ENCODE peak calls at places on chromosome 13, in six cellular contexts. One of them, this sample, is unnamed.

GRCh38 chr13:43473437-43473836 is 313.3 kb downstream of the ENOX1 start:
- DNase-seq in hypothalamus: no peak
- DNase-seq in HS-5: no peak
- DNase-seq in WERI-Rb-1: no peak
- DNase-seq in EH: no peak
- DNase-seq in left lobe of liver: no peak
- DNase-seq in this sample: no peak

GRCh38 chr13:76663941-76664340 is 222.3 kb downstream of the KCTD12 start:
- DNase-seq in hypothalamus: no peak
- DNase-seq in HS-5: no peak
- DNase-seq in WERI-Rb-1: no peak
- DNase-seq in EH: no peak
- DNase-seq in left lobe of liver: no peak
- DNase-seq in this sample: no peak

GRCh38 chr13:111516712-111517640 is 196.5 kb downstream of the TEX29 start:
- DNase-seq in hypothalamus: no peak
- DNase-seq in HS-5: no peak
- DNase-seq in WERI-Rb-1: peak; percentile 8
- DNase-seq in EH: no peak
- DNase-seq in left lobe of liver: no peak
- DNase-seq in this sample: no peak

GRCh38 chr13:62168891-62169290 is 753.2 kb upstream of the PCDH20 start:
- DNase-seq in hypothalamus: no peak
- DNase-seq in HS-5: no peak
- DNase-seq in WERI-Rb-1: no peak
- DNase-seq in EH: no peak
- DNase-seq in left lobe of liver: no peak
- DNase-seq in this sample: no peak

GRCh38 chr13:97719759-97720158 is 233.7 kb upstream of the IPO5 start:
- DNase-seq in hypothalamus: no peak
- DNase-seq in HS-5: no peak
- DNase-seq in WERI-Rb-1: no peak
- DNase-seq in EH: no peak
- DNase-seq in left lobe of liver: no peak
- DNase-seq in this sample: peak; percentile 12

GRCh38 chr13:38348890-38349289 is 761 bp upstream of the UFM1 start:
- DNase-seq in hypothalamus: no peak
- DNase-seq in HS-5: no peak
- DNase-seq in WERI-Rb-1: no peak
- DNase-seq in EH: peak; percentile 28
- DNase-seq in left lobe of liver: no peak
- DNase-seq in this sample: peak; percentile 60

GRCh38 chr13:35857769-35858168 is 273.4 kb downstream of the DCLK1 start:
- DNase-seq in hypothalamus: no peak
- DNase-seq in HS-5: no peak
- DNase-seq in WERI-Rb-1: no peak
- DNase-seq in EH: peak; percentile 69
- DNase-seq in left lobe of liver: no peak
- DNase-seq in this sample: no peak

GRCh38 chr13:89862691-89863036 is 1484.8 kb upstream of the MIR17HG start:
- DNase-seq in hypothalamus: no peak
- DNase-seq in HS-5: no peak
- DNase-seq in WERI-Rb-1: no peak
- DNase-seq in EH: no peak
- DNase-seq in left lobe of liver: no peak
- DNase-seq in this sample: no peak

GRCh38 chr13:111855786-111856185 is 211.2 kb upstream of the SOX1 start:
- DNase-seq in hypothalamus: no peak
- DNase-seq in HS-5: no peak
- DNase-seq in WERI-Rb-1: no peak
- DNase-seq in EH: no peak
- DNase-seq in left lobe of liver: no peak
- DNase-seq in this sample: no peak

GRCh38 chr13:23558675-23559536 is 11.3 kb upstream of the TNFRSF19 start:
- DNase-seq in hypothalamus: no peak
- DNase-seq in HS-5: no peak
- DNase-seq in WERI-Rb-1: no peak
- DNase-seq in EH: peak; percentile 87
- DNase-seq in left lobe of liver: no peak
- DNase-seq in this sample: peak; percentile 81

GRCh38 chr13:27524981-27525975 is 74.9 kb upstream of the MTIF3 start:
- DNase-seq in hypothalamus: no peak
- DNase-seq in HS-5: no peak
- DNase-seq in WERI-Rb-1: peak; percentile 71
- DNase-seq in EH: no peak
- DNase-seq in left lobe of liver: no peak
- DNase-seq in this sample: no peak

GRCh38 chr13:73607489-73608156 is 526.6 kb downstream of the KLF12 start:
- DNase-seq in hypothalamus: no peak
- DNase-seq in HS-5: no peak
- DNase-seq in WERI-Rb-1: no peak
- DNase-seq in EH: no peak
- DNase-seq in left lobe of liver: no peak
- DNase-seq in this sample: peak; percentile 36

GRCh38 chr13:67139551-67139950 is 90.6 kb downstream of the PCDH9 start:
- DNase-seq in hypothalamus: no peak
- DNase-seq in HS-5: no peak
- DNase-seq in WERI-Rb-1: no peak
- DNase-seq in EH: no peak
- DNase-seq in left lobe of liver: no peak
- DNase-seq in this sample: no peak

GRCh38 chr13:33073338-33073737 is 57.1 kb downstream of the KL start:
- DNase-seq in hypothalamus: no peak
- DNase-seq in HS-5: no peak
- DNase-seq in WERI-Rb-1: no peak
- DNase-seq in EH: no peak
- DNase-seq in left lobe of liver: no peak
- DNase-seq in this sample: no peak

GRCh38 chr13:99356216-99357089 is 49.3 kb upstream of the GPR183 start:
- DNase-seq in hypothalamus: no peak
- DNase-seq in HS-5: no peak
- DNase-seq in WERI-Rb-1: no peak
- DNase-seq in EH: peak; percentile 54
- DNase-seq in left lobe of liver: no peak
- DNase-seq in this sample: peak; percentile 97

GRCh38 chr13:113620036-113620435 is 35.5 kb downstream of the TFDP1 start:
- DNase-seq in hypothalamus: no peak
- DNase-seq in HS-5: no peak
- DNase-seq in WERI-Rb-1: peak; percentile 59
- DNase-seq in EH: no peak
- DNase-seq in left lobe of liver: no peak
- DNase-seq in this sample: no peak

GRCh38 chr13:112241288-112241687 is 134.9 kb upstream of the SPACA7 start:
- DNase-seq in hypothalamus: no peak
- DNase-seq in HS-5: no peak
- DNase-seq in WERI-Rb-1: peak; percentile 4
- DNase-seq in EH: no peak
- DNase-seq in left lobe of liver: no peak
- DNase-seq in this sample: no peak

GRCh38 chr13:85261757-85262346 is 537.4 kb downstream of the SLITRK6 start:
- DNase-seq in hypothalamus: no peak
- DNase-seq in HS-5: no peak
- DNase-seq in WERI-Rb-1: no peak
- DNase-seq in EH: no peak
- DNase-seq in left lobe of liver: no peak
- DNase-seq in this sample: peak; percentile 33

GRCh38 chr13:106153876-106154275 is 381.6 kb downstream of the EFNB2 start:
- DNase-seq in hypothalamus: no peak
- DNase-seq in HS-5: no peak
- DNase-seq in WERI-Rb-1: no peak
- DNase-seq in EH: no peak
- DNase-seq in left lobe of liver: no peak
- DNase-seq in this sample: no peak

GRCh38 chr13:80684525-80685017 is 343.6 kb upstream of the SPRY2 start:
- DNase-seq in hypothalamus: no peak
- DNase-seq in HS-5: no peak
- DNase-seq in WERI-Rb-1: no peak
- DNase-seq in EH: no peak
- DNase-seq in left lobe of liver: no peak
- DNase-seq in this sample: no peak

GRCh38 chr13:46743191-46743590 is 53.8 kb downstream of the ESD start:
- DNase-seq in hypothalamus: no peak
- DNase-seq in HS-5: peak; percentile 37
- DNase-seq in WERI-Rb-1: no peak
- DNase-seq in EH: peak; percentile 79
- DNase-seq in left lobe of liver: no peak
- DNase-seq in this sample: no peak

GRCh38 chr13:101757446-101758039 is 305.1 kb downstream of the ITGBL1 start:
- DNase-seq in hypothalamus: no peak
- DNase-seq in HS-5: no peak
- DNase-seq in WERI-Rb-1: no peak
- DNase-seq in EH: peak; percentile 57
- DNase-seq in left lobe of liver: no peak
- DNase-seq in this sample: peak; percentile 45

GRCh38 chr13:29591310-29591709 is 4.2 kb downstream of the SLC7A1 start:
- DNase-seq in hypothalamus: no peak
- DNase-seq in HS-5: no peak
- DNase-seq in WERI-Rb-1: no peak
- DNase-seq in EH: peak; percentile 45
- DNase-seq in left lobe of liver: no peak
- DNase-seq in this sample: peak; percentile 68

This sample was measured in mesenchymal stem cell.